ENCODE peak calls at places on chromosome 6, in nine cellular contexts. R is upper lobe of left lung, F is brain microvascular endothelial cell, D is tibial nerve, P is GM23248, T is upper lobe of right lung, E is hepatocyte, I is aorta, M is SJSA1. L is an unnamed sample. For H3K27me3 and H3K36me3, the result is how much of the 10 kb centered on the place peaks cover.

GRCh38 chr6:74065713-74066112 is 369.7 kb downstream of the CD109 start:
- DNase-seq in D (no peak), I (no peak), R (no peak), F (no peak), E (no peak), M (no peak), P (no peak), T (no peak), L (no peak)

GRCh38 chr6:14396826-14397517 is 279.4 kb downstream of the CD83 start:
- DNase-seq in M (no peak), F (peak), D (no peak), P (peak), R (peak), E (no peak), I (no peak), T (no peak), L (no peak)

GRCh38 chr6:14664112-14664592 is 546.6 kb downstream of the CD83 start:
- DNase-seq in D (no peak), F (no peak), I (no peak), T (no peak), E (no peak), R (no peak), P (no peak), M (no peak), L (no peak)

GRCh38 chr6:4676016-4676415 is 100.2 kb upstream of the CDYL start:
- DNase-seq in I (no peak), D (no peak), R (no peak), F (no peak), T (no peak), M (no peak), P (no peak), E (no peak), L (no peak)

GRCh38 chr6:122381494-122382083 is 17.9 kb upstream of the HSF2 start:
- DNase-seq in F (peak), I (no peak), M (peak), P (peak), D (peak), E (peak), R (peak), T (no peak), L (no peak)

GRCh38 chr6:155399062-155399746 is 56.4 kb downstream of the NOX3 start:
- DNase-seq in M (no peak), I (no peak), D (no peak), E (peak), P (no peak), T (no peak), R (no peak), F (no peak), L (no peak)

GRCh38 chr6:100461920-100462295 is 2.8 kb downstream of the SIM1 start:
- DNase-seq in D (no peak), T (no peak), E (no peak), P (peak), I (no peak), R (no peak), F (no peak), M (no peak), L (no peak)

GRCh38 chr6:15913001-15913400 is 215.9 kb upstream of the MYLIP start:
- DNase-seq in F (no peak), E (no peak), T (no peak), D (no peak), I (no peak), P (no peak), M (no peak), R (no peak), L (no peak)

GRCh38 chr6:32224696-32225095 is 829 bp upstream of the NOTCH4 start:
- DNase-seq in R (no peak), P (no peak), M (no peak), D (no peak), E (no peak), I (no peak), T (no peak), F (no peak), L (no peak)

GRCh38 chr6:153150400-153150766 is 19.3 kb upstream of the RGS17 start:
- DNase-seq in M (no peak), R (no peak), D (no peak), E (no peak), P (no peak), F (no peak), I (peak), T (no peak), L (no peak)

GRCh38 chr6:16505711-16506362 is 255.4 kb downstream of the ATXN1 start:
- DNase-seq in T (no peak), D (no peak), R (no peak), P (peak), I (no peak), E (peak), F (peak), M (no peak), L (no peak)

GRCh38 chr6:10082385-10082784 is 332.5 kb downstream of the TFAP2A start:
- DNase-seq in F (no peak), D (no peak), T (no peak), I (no peak), M (no peak), E (no peak), P (no peak), R (no peak), L (no peak)

GRCh38 chr6:134984821-134985220 is 34.9 kb upstream of the ALDH8A1 start:
- DNase-seq in F (no peak), I (no peak), P (peak), M (no peak), D (no peak), E (no peak), R (no peak), T (no peak), L (no peak)

GRCh38 chr6:169254456-169255316 is 1.0 kb upstream of the THBS2 start:
- DNase-seq in F (no peak), P (peak), E (no peak), M (no peak), R (no peak), T (peak), D (no peak), I (peak), L (no peak)

GRCh38 chr6:80348263-80348662 is 241.8 kb downstream of the BCKDHB start:
- DNase-seq in E (no peak), M (no peak), T (no peak), F (peak), P (no peak), D (no peak), R (no peak), I (no peak), L (no peak)

GRCh38 chr6:26009817-26010216 is 47.2 kb downstream of the TRIM38 start:
- DNase-seq in R (no peak), P (no peak), E (no peak), M (no peak), F (no peak), D (no peak), I (no peak), T (no peak), L (no peak)

GRCh38 chr6:6007311-6008113 is 787 bp upstream of the NRN1 start:
- DNase-seq in I (peak), E (no peak), F (peak), R (no peak), M (peak), T (no peak), P (peak), D (no peak), L (no peak)

GRCh38 chr6:107709341-107709740 is 114.8 kb downstream of the SCML4 start:
- DNase-seq in I (no peak), F (no peak), D (no peak), E (no peak), R (no peak), T (no peak), M (no peak), P (no peak), L (no peak)

GRCh38 chr6:167848783-167849182 is 22.1 kb downstream of the AFDN start:
- DNase-seq in D (no peak), M (no peak), T (no peak), F (no peak), I (no peak), R (no peak), P (no peak), E (no peak), L (no peak)

GRCh38 chr6:140436023-140436811 is 1061.8 kb upstream of the CITED2 start:
- DNase-seq in E (no peak), T (no peak), P (peak), I (no peak), R (no peak), F (peak), D (no peak), M (peak), L (no peak)

DNA sequence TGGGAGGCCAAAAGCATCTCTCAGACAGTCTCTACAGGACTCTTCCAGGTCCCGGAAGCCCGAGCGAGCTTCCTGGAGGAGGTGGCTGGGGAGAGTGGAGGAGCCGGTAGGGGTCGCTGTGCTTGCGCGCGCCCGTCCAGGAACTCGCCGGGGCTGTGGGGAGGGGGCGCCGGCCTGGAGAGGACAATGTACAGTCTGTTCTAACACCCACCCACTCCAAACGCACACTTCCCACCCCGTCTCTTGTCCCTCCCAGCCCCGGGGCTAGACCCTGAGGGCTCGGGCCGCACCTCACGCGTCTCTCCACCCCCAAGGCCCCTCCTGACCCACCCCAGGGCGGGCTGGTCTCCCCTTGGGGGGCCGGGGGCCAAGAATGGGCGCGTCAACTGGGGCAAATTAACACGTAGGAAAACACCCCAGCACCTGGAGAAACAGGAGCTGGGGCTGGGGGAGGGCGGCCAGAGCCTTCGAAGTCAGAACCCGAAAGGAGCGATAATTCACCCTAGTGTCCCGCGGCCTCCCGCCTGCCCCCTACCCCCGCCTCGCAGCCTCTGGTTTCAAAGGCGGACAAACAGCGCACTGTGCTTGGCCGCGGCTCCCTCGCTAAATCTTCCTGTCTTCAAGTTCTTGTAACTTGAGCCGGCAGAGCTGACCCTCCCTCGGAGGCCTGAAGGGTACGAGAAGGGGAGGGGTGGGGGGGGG is 103.2 kb upstream of the FOXP4 start:
- DNase-seq in E (peak), R (peak), T (no peak), I (peak), D (peak), P (peak), M (no peak), F (no peak), L (no peak)
- H3K27me3 ChIP-seq in E (under half), R (under half), T (under half), I (under half), D (under half), P (under half), M (under half), F (under half), L (under half)

GRCh38 chr6:144285548-144285797 is 338 bp downstream of the UTRN start:
- DNase-seq in M (no peak), D (no peak), P (no peak), I (no peak), F (no peak), R (no peak), T (no peak), E (no peak), L (peak)
- H3K27ac ChIP-seq in M (peak), D (peak), P (peak), I (peak), F (peak), R (peak), T (peak), E (peak), L (peak)

DNA sequence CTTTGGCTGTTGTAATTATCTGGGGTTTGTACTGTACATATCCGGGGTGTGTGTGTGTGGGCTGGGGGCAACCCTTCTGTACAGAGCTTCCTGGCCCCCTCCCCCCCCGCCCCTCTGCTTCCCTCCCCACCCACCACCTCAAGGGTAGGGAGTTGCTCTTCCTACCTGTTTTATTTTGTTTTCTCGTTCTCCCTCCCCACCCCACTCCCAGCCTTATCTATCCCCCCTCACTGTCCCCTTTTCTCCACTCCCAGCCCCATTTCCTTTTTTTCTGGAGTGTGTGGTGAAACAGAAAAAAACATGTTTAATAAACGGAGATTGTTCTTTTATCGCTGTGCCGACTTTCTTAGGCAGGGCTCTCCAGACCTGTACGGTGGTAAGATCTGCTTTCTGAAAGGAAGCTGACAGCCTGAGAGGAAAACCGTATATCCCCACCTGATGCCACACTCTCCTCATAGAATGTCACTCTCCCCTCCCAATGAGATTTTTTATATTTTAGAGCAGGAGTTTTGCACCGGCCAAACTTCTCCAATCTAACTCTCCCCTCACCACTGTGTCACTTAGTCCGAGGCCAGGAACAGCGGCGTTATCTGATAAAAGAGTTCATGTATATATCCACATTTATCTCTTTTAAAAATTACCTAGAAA is 891 bp upstream of the ZBTB9 start:
- DNase-seq in I (no peak), E (no peak), M (no peak), T (no peak), D (no peak), R (no peak), F (no peak), P (peak), L (no peak)
- H3K36me3 ChIP-seq in I (under half), E (under half), M (under half), T (under half), D (under half), R (under half), F (under half), P (under half), L (under half)

DNA sequence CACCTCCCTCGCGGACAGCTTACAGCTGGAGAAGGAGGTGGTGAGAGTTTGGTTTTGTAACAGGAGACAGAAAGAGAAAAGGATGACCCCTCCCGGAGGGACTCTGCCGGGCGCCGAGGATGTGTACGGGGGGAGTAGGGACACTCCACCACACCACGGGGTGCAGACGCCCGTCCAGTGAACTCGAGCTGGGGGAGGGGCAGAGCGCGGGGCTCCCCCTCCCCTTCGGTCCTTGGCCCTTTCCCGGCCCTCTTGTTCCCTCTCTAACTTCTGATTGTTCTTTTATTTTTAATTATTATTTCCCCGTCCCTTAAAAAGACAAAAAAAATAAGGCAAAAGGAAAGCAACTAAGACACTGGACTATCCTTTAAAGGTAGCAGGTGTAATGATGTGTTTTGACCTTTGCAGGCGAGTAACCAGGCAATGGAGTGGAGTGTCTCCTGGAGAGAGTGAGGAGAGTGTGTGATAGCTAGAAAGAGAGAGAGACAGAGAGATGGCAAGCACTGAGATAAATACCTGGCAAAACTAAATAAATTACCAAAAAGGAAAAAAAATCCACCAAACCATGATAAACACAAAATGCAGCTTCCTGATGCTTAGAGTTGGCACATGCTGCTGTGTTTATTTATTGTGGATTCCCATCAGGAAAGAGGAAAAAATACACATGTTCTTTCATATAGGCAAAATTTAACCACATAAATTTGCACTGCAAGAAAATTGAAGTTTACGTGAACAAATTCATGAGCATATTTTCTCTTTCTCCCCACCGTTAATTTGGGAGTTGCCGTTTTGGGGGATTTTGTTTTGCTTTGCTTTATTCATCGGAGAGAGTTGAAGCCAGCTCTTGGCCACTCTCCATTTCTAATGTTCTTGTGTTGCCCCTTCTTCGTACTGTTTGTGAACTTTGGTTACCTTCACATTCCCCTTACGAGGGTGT is 1.9 kb downstream of the POU3F2 start:
- DNase-seq in P (no peak), I (no peak), R (no peak), F (no peak), M (no peak), D (no peak), T (no peak), E (no peak), L (no peak)
- H3K27me3 ChIP-seq in P (half or more), I (under half), R (half or more), F (half or more), M (half or more), D (under half), T (half or more), E (half or more), L (half or more)

DNA sequence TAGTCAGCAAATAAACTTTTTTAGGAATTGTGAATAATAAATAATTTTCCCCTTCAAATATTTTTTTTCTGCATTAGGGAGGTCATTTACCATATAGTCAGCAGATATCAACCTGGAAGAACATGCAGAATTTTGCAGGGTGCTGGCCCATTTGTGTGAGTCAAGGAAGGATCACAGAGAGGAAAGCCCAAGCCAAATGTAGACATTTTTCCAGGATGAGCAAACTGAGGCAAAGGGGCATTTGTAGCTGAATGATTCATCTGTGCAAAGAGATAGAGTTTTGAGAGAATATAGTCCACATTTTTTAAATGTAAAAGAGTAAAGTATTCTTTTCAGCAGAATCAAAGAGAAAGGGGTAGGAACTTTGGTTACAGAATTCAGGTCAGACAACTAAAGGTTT is 555.5 kb upstream of the MARCKS start:
- DNase-seq in R (no peak), F (peak), M (no peak), D (no peak), E (no peak), P (peak), I (no peak), T (no peak), L (no peak)
- H3K27ac ChIP-seq in R (no peak), F (no peak), M (no peak), D (no peak), E (no peak), P (no peak), I (no peak), T (no peak), L (no peak)

GRCh38 chr6:162620067-162620466 is 107.5 kb downstream of the PRKN start:
- DNase-seq in R (no peak), T (no peak), D (no peak), I (no peak), F (no peak), E (no peak), P (no peak), M (no peak), L (no peak)
- H3K36me3 ChIP-seq in R (under half), T (under half), D (under half), I (under half), F (under half), E (under half), P (under half), M (under half), L (under half)

GRCh38 chr6:147741419-147741818 is 232.9 kb downstream of the SAMD5 start:
- DNase-seq in M (no peak), D (no peak), I (no peak), R (peak), E (no peak), F (no peak), T (no peak), P (no peak), L (no peak)
- H3K27me3 ChIP-seq in M (under half), D (under half), I (under half), R (under half), E (under half), F (under half), T (under half), P (under half), L (under half)

GRCh38 chr6:111260570-111261298 is 173.4 kb downstream of the SLC16A10 start:
- DNase-seq in R (no peak), E (no peak), F (no peak), P (peak), D (no peak), T (no peak), M (no peak), I (no peak), L (no peak)
- H3K27ac ChIP-seq in R (no peak), E (no peak), F (no peak), P (no peak), D (no peak), T (no peak), M (no peak), I (no peak), L (no peak)